ENCODE peak calls at places on chromosomes 4 and X, in seven cellular contexts. U is GM12878, E is H1, A is HCT116, G is HepG2, M is IMR-90, S is K562. L is an unnamed sample.

GRCh38 chr4:114076865-114077264 is 97.4 kb upstream of the ARSJ start:
- DNase-seq in U (no peak), E (no peak), A (no peak), G (no peak), M (no peak), S (no peak), L (no peak)

GRCh38 chr4:39406763-39407583 is at the start of gene KLB:
- DNase-seq in U (no peak), E (no peak), A (no peak), G (peak), M (no peak), S (no peak), L (peak)

GRCh38 chr4:102157984-102158383 is 187.3 kb downstream of the SLC39A8 start:
- DNase-seq in U (no peak), E (no peak), A (no peak), G (no peak), M (no peak), S (no peak), L (no peak)

GRCh38 chr4:101306225-101306624 is 41.1 kb downstream of the PPP3CA start:
- DNase-seq in U (no peak), E (no peak), A (no peak), G (no peak), M (no peak), S (no peak), L (no peak)

GRCh38 chrX:21943460-21944135 is 3.1 kb downstream of the SMS start:
- DNase-seq in U (no peak), E (no peak), A (peak), G (no peak), M (peak), S (no peak), L (peak)

GRCh38 chr4:187236491-187236890 is 512.8 kb upstream of the FAT1 start:
- DNase-seq in U (no peak), E (no peak), A (no peak), G (no peak), M (peak), S (no peak), L (peak)

GRCh38 chr4:177302371-177303100 is 7.1 kb upstream of the NEIL3 start:
- DNase-seq in U (no peak), E (no peak), A (no peak), G (no peak), M (peak), S (no peak), L (no peak)

GRCh38 chrX:150688911-150689451 is 4.2 kb upstream of the MTMR1 start:
- DNase-seq in U (no peak), E (peak), A (peak), G (peak), M (peak), S (no peak), L (peak)

GRCh38 chr4:15935504-15936392 is 2.8 kb downstream of the FGFBP1 start:
- DNase-seq in U (no peak), E (no peak), A (no peak), G (no peak), M (peak), S (no peak), L (no peak)
- TF ChIP-seq CEBPB in U (no peak), E (no peak), A (no peak), G (no peak), M (no peak), S (no peak), L (no peak)

GRCh38 chrX:46573896-46574336 is 351 bp downstream of the CHST7 start:
- DNase-seq in U (no peak), E (no peak), A (no peak), G (peak), M (peak), S (no peak), L (peak)

GRCh38 chrX:46574941-46575381 is 1.4 kb downstream of the CHST7 start:
- DNase-seq in U (no peak), E (no peak), A (no peak), G (no peak), M (no peak), S (no peak), L (no peak)

GRCh38 chrX:46574337-46574940 is 874 bp downstream of the CHST7 start:
- DNase-seq in U (no peak), E (no peak), A (no peak), G (peak), M (no peak), S (no peak), L (no peak)

GRCh38 chrX:46572295-46572936 is 1.1 kb upstream of the CHST7 start:
- DNase-seq in U (peak), E (no peak), A (no peak), G (no peak), M (no peak), S (peak), L (no peak)

GRCh38 chrX:46573331-46573895 is at the start of gene CHST7:
- DNase-seq in U (no peak), E (no peak), A (peak), G (peak), M (peak), S (no peak), L (peak)
- TF ChIP-seq CEBPB in U (no peak), E (no peak), A (no peak), G (no peak), M (no peak), S (no peak), L (no peak)

DNA sequence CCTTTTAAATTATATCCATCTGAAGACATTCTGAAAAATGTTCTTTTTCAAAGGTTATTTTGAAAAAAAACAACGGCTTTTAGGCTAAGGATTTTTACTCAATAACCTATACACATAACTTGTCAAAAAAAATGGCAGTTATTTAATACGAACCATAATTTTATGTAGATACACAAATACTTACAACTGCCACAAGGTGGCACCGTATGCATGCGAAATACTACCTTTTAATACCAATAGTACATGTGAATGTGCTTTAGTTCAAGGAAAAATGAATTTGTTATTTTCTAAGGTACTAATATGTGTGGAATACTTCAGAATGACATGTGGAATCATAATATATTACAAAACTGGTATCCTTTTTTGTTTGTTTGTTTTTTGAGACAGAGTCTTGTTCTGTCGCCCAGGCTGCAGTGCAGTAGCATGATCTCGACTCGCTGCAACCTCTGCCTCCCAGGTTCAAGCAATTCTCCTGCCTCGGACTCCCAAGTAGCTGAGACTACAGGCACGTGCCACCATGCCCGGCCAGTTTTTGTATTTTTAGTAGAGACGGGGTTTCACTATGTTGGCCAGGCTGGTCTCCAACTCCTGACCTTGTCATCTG is 4.6 kb upstream of the MAD2L1 start:
- DNase-seq in U (no peak), E (no peak), A (peak), G (peak), M (peak), S (peak), L (peak)
- TF ChIP-seq CEBPB in U (no peak), E (no peak), A (no peak), G (no peak), M (no peak), S (no peak), L (no peak)

DNA sequence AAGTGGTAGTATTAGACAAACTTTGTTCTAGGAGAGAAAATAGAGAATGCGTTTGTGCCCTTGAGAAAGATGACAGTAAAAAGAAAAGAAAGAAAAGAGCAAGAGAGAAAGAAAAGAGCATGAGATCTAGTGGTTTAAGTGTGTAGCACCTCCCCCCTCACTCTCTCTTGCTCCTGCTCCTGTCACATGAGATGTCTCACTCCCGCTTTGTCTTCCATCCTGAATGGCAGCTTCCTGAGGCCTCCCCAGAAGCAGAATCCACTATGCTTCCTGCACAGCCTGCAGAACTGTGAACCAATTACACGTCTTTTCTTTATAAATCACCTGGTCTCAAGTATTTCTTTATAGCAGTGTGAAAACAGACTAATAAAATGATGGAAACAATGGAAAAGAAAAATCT is 499.6 kb downstream of the ACTRT1 start:
- DNase-seq in U (no peak), E (no peak), A (no peak), G (no peak), M (no peak), S (no peak), L (no peak)
- TF ChIP-seq CEBPB in U (no peak), E (no peak), A (no peak), G (no peak), M (no peak), S (no peak), L (no peak)

DNA sequence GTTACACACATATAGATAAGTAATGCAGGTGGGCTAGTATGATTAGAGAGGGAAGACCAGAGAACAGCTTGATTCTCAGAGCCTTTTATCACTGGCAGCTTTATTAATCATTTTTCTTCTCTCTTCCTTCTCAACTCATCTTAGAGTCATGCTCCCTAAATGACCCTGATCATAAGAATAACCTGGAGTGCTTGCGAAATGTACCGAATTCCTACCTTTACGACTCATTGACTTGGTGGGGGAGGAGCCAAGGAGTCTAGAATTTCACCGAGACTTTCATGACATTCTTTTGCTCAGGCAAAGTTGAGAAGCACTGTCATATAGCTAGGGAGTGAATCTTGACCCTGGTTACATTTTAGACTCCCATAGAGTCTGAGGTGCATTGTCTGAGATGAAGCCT is 298.9 kb upstream of the PUDP start:
- DNase-seq in U (no peak), E (no peak), A (no peak), G (no peak), M (no peak), S (no peak), L (no peak)
- TF ChIP-seq CEBPB in U (no peak), E (peak), A (no peak), G (no peak), M (no peak), S (no peak), L (no peak)